ENCODE peak calls at places on chromosomes 6 and 20, in six cellular contexts. Q is GM03348, L is GM23248, R is osteocyte, O is heart right ventricle, Y is activated T-helper 1 cell treated with Interleukin-2 at 50 U/mL for 16 hours. U is an unnamed sample.

GRCh38 chr20:48772183-48772976 is 55.4 kb downstream of the PREX1 start:
- DNase-seq in Q (no peak), L (no peak), R (no peak), O (peak; percentile 53), Y (no peak), U (no peak)

GRCh38 chr6:111663232-111663631 is 57.6 kb upstream of the TRAF3IP2 start:
- DNase-seq in Q (no peak), L (peak; percentile 16), R (no peak), O (no peak), Y (no peak), U (no peak)

GRCh38 chr6:30192076-30192475 is 21.1 kb downstream of the TRIM26 start:
- DNase-seq in Q (no peak), L (no peak), R (no peak), O (no peak), Y (no peak), U (no peak)

GRCh38 chr6:158772851-158773371 is 46.3 kb downstream of the EZR start:
- DNase-seq in Q (peak; percentile 64), L (peak; percentile 81), R (no peak), O (no peak), Y (no peak), U (peak; percentile 87)

GRCh38 chr6:75283907-75284284 is 696 bp downstream of the TMEM30A start:
- DNase-seq in Q (no peak), L (no peak), R (no peak), O (no peak), Y (no peak), U (no peak)

GRCh38 chr6:168152306-168152963 is 73.4 kb upstream of the FRMD1 start:
- DNase-seq in Q (no peak), L (no peak), R (peak; percentile 53), O (no peak), Y (no peak), U (no peak)

GRCh38 chr6:165389534-165389933 is 80.1 kb upstream of the C6orf118 start:
- DNase-seq in Q (no peak), L (no peak), R (no peak), O (no peak), Y (no peak), U (no peak)

GRCh38 chr20:2771631-2772080 is 28.8 kb downstream of the CPXM1 start:
- DNase-seq in Q (peak; percentile 2), L (no peak), R (no peak), O (no peak), Y (no peak), U (no peak)

GRCh38 chr20:54069501-54069971 is 858 bp downstream of the BCAS1 start:
- DNase-seq in Q (no peak), L (no peak), R (no peak), O (no peak), Y (no peak), U (no peak)

GRCh38 chr6:39951716-39952115 is 17.5 kb upstream of the MOCS1 start:
- DNase-seq in Q (no peak), L (no peak), R (no peak), O (no peak), Y (no peak), U (no peak)

GRCh38 chr20:50744143-50744792 is 12.9 kb downstream of the PARD6B start:
- DNase-seq in Q (peak; percentile 91), L (peak; percentile 91), R (peak; percentile 73), O (peak; percentile 71), Y (no peak), U (peak; percentile 90)

GRCh38 chr20:5150226-5151076 is 23.6 kb downstream of the CDS2 start:
- DNase-seq in Q (peak; percentile 30), L (peak; percentile 55), R (no peak), O (no peak), Y (no peak), U (no peak)

U was measured in AG08395.